ENCODE peak calls at places on chromosomes 2 and 18, in nine cellular contexts. B is body of pancreas; W is astrocyte of the spinal cord; A is CD4-positive, alpha-beta T cell; K is fibroblast of pulmonary artery; V is IMR-90; T is cardiac muscle cell; Y is endothelial cell; H is AG09309. E is an unnamed sample.
A peak's percentile ranks its signal among the peaks of the same experiment; 100 is the strongest.

GRCh38 chr18:12401881-12402280 is 5.8 kb upstream of the PRELID3A start:
- DNase-seq in A (no peak), K (no peak), B (no peak), Y (no peak), T (no peak), V (no peak), W (no peak), H (no peak), E (no peak)

GRCh38 chr2:112705576-112705975 is 15.2 kb upstream of the NT5DC4 start:
- DNase-seq in V (no peak), Y (no peak), K (no peak), A (no peak), H (no peak), B (no peak), W (no peak), T (no peak), E (no peak)

GRCh38 chr2:2689313-2689712 is 358.2 kb upstream of the MYT1L start:
- DNase-seq in A (no peak), T (no peak), B (no peak), Y (no peak), V (no peak), W (no peak), K (no peak), H (no peak), E (no peak)

GRCh38 chr2:147860009-147860408 is 15.2 kb downstream of the ACVR2A start:
- DNase-seq in K (no peak), V (no peak), H (no peak), A (no peak), Y (no peak), B (no peak), T (peak; percentile 10), W (no peak), E (no peak)

GRCh38 chr2:237411683-237412349 is 2.1 kb downstream of the COL6A3 start:
- DNase-seq in H (no peak), B (no peak), Y (no peak), K (peak; percentile 63), V (peak; percentile 70), A (no peak), T (no peak), W (no peak), E (no peak)

GRCh38 chr18:58338961-58339722 is 289.7 kb downstream of the ALPK2 start:
- DNase-seq in W (peak; percentile 43), A (no peak), V (peak; percentile 56), B (peak; percentile 55), H (no peak), K (peak; percentile 32), T (peak; percentile 34), Y (peak; percentile 65), E (peak; percentile 20)

GRCh38 chr2:39968037-39968436 is 189.0 kb upstream of the THUMPD2 start:
- DNase-seq in H (no peak), T (no peak), K (no peak), W (no peak), V (no peak), Y (no peak), A (no peak), B (no peak), E (no peak)

GRCh38 chr18:5449858-5450509 is 93.8 kb downstream of the EPB41L3 start:
- DNase-seq in K (no peak), T (no peak), Y (no peak), A (no peak), H (no peak), W (no peak), V (no peak), B (no peak), E (no peak)

GRCh38 chr2:127506502-127506901 is 19.8 kb downstream of the IWS1 start:
- DNase-seq in K (no peak), B (no peak), V (no peak), H (no peak), T (no peak), A (no peak), Y (no peak), W (no peak), E (no peak)

GRCh38 chr2:56184500-56184996 is 758 bp downstream of the CCDC85A start:
- DNase-seq in Y (peak; percentile 47), T (peak; percentile 58), V (no peak), H (no peak), B (peak; percentile 38), A (no peak), K (no peak), W (no peak), E (peak; percentile 39)

GRCh38 chr2:114001152-114001551 is 111.3 kb downstream of the ACTR3 start:
- DNase-seq in B (no peak), Y (no peak), A (no peak), H (no peak), W (no peak), K (no peak), T (no peak), V (no peak), E (no peak)

GRCh38 chr2:161321944-161322343 is 13.7 kb downstream of the PSMD14 start:
- DNase-seq in A (no peak), B (no peak), Y (no peak), V (no peak), W (no peak), H (no peak), T (no peak), K (peak; percentile 76), E (no peak)

GRCh38 chr18:11909597-11910026 is 1.5 kb upstream of the MPPE1 start:
- DNase-seq in T (no peak), B (peak; percentile 5), V (peak; percentile 55), Y (no peak), W (peak; percentile 24), A (no peak), H (no peak), K (peak; percentile 31), E (no peak)

GRCh38 chr2:64260817-64261216 is 116.6 kb upstream of the PELI1 start:
- DNase-seq in H (no peak), B (peak; percentile 25), W (no peak), V (no peak), K (peak; percentile 31), A (no peak), T (no peak), Y (peak; percentile 50), E (no peak)

GRCh38 chr2:69381337-69381737 is 5.7 kb downstream of the GFPT1 start:
- DNase-seq in K (peak; percentile 66), Y (no peak), T (no peak), H (no peak), V (peak; percentile 60), A (no peak), B (no peak), W (no peak), E (no peak)

GRCh38 chr2:112814278-112814677 is 22.3 kb downstream of the IL1B start:
- DNase-seq in V (peak; percentile 57), T (no peak), W (peak; percentile 69), Y (no peak), A (no peak), H (no peak), B (no peak), K (peak; percentile 60), E (no peak)

GRCh38 chr2:96408631-96409542 is 73.3 kb downstream of the NCAPH start:
- DNase-seq in Y (no peak), W (peak; percentile 47), V (peak; percentile 38), K (peak; percentile 79), B (peak; percentile 67), H (no peak), T (no peak), A (no peak), E (no peak)

GRCh38 chr2:74286725-74287124 is 56.5 kb downstream of the SLC4A5 start:
- DNase-seq in K (no peak), H (no peak), W (no peak), B (no peak), Y (no peak), V (no peak), A (no peak), T (no peak), E (no peak)

GRCh38 chr2:26473796-26474195 is 4.1 kb downstream of the OTOF start:
- DNase-seq in Y (no peak), B (no peak), T (no peak), A (no peak), K (no peak), W (no peak), H (no peak), V (no peak), E (no peak)

GRCh38 chr2:26471278-26471677 is 6.6 kb downstream of the OTOF start:
- DNase-seq in V (no peak), A (no peak), W (no peak), T (no peak), Y (peak; percentile 41), K (no peak), B (no peak), H (no peak), E (no peak)

GRCh38 chr2:26470601-26471260 is 7.2 kb downstream of the OTOF start:
- DNase-seq in V (no peak), T (no peak), W (no peak), K (no peak), H (no peak), Y (no peak), A (no peak), B (no peak), E (no peak)

GRCh38 chr2:26472821-26473655 is 4.9 kb downstream of the OTOF start:
- DNase-seq in W (no peak), H (no peak), K (no peak), A (no peak), V (no peak), Y (no peak), B (no peak), T (no peak), E (no peak)

GRCh38 chr2:26471766-26472706 is 5.9 kb downstream of the OTOF start:
- DNase-seq in A (no peak), K (no peak), V (no peak), B (no peak), W (no peak), T (no peak), H (no peak), Y (no peak), E (no peak)
- TF ChIP-seq CTCF in A (no peak), K (peak; percentile 1), V (no peak), B (no peak), W (no peak), T (no peak), H (no peak), Y (peak; percentile 36), E (peak; percentile 9)

GRCh38 chr2:47373747-47374146 is 29.2 kb upstream of the MSH2 start:
- DNase-seq in V (no peak), H (no peak), K (no peak), B (peak; percentile 53), W (no peak), Y (peak; percentile 16), T (peak; percentile 26), A (no peak), E (no peak)
- TF ChIP-seq CTCF in V (no peak), H (no peak), K (no peak), B (peak; percentile 25), W (no peak), Y (no peak), T (no peak), A (no peak), E (peak; percentile 36)

DNA sequence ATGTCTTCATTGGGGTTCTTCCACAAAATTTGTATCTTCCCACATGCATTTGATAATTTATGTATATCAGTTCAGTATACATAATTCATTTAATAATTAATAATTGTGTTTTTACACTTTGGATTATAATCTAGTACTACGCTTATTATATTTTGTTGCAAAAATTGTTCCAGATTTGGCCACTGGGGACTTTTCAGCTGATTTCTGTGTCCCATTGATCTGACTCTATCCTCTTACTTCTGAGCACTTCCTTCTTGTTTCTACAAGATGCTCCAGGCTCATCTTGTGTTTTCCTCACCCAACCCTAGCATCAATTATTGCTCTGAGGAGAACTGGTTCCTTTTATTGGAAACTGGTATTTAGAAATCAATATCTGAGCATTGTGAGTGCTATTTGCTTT is 215.3 kb upstream of the CDH19 start:
- DNase-seq in K (no peak), T (no peak), A (no peak), H (no peak), W (no peak), V (no peak), Y (no peak), B (no peak), E (no peak)
- TF ChIP-seq CTCF in K (peak; percentile 15), T (no peak), A (no peak), H (no peak), W (peak; percentile 17), V (no peak), Y (peak; percentile 54), B (no peak), E (peak; percentile 37)

GRCh38 chr18:26656944-26657536 is 108.7 kb upstream of the KCTD1 start:
- DNase-seq in W (peak; percentile 71), Y (peak; percentile 88), H (no peak), V (peak; percentile 36), A (no peak), T (peak; percentile 81), B (peak; percentile 82), K (peak; percentile 63), E (peak; percentile 57)
- TF ChIP-seq CTCF in W (peak; percentile 36), Y (peak; percentile 20), H (peak; percentile 31), V (peak; percentile 28), A (no peak), T (peak; percentile 39), B (peak; percentile 60), K (peak; percentile 15), E (peak; percentile 41)

E was measured in progenitor cell of endocrine pancreas.